ENCODE peak calls at places on chromosomes 6 and 20, in four cellular contexts. W is mucosa of descending colon; A is GM13977; N is CD8-positive, alpha-beta T cell. Z is an unnamed sample.

GRCh38 chr6:33176906-33177305 is 15.4 kb downstream of the COL11A2 start:
- DNase-seq in N (no peak), W (no peak), A (no peak), Z (no peak)

GRCh38 chr20:20864346-20865096 is 152.1 kb upstream of the RALGAPA2 start:
- DNase-seq in N (no peak), A (no peak), W (no peak), Z (no peak)

GRCh38 chr6:134502614-134503541 is 185.0 kb upstream of the SGK1 start:
- DNase-seq in W (peak; percentile 84), A (no peak), N (no peak), Z (no peak)

GRCh38 chr6:15207923-15208322 is 37.9 kb upstream of the JARID2 start:
- DNase-seq in A (no peak), N (no peak), W (no peak), Z (no peak)

GRCh38 chr20:57473246-57474042 is 51.5 kb downstream of the CTCFL start:
- DNase-seq in N (peak; percentile 18), W (no peak), A (peak; percentile 77), Z (peak; percentile 76)

GRCh38 chr6:15960740-15961629 is 167.9 kb upstream of the MYLIP start:
- DNase-seq in A (no peak), W (no peak), N (no peak), Z (no peak)

GRCh38 chr6:11217360-11218076 is 14.9 kb downstream of the NEDD9 start:
- DNase-seq in W (no peak), N (no peak), A (no peak), Z (no peak)

GRCh38 chr6:32852844-32853540 is 512 bp downstream of the TAP1 start:
- DNase-seq in N (peak; percentile 62), W (peak; percentile 69), A (peak; percentile 72), Z (no peak)

GRCh38 chr6:90860822-90861601 is 274.1 kb upstream of the MAP3K7 start:
- DNase-seq in A (no peak), N (no peak), W (no peak), Z (no peak)

GRCh38 chr6:157264701-157265100 is 58.6 kb downstream of the TMEM242 start:
- DNase-seq in W (peak; percentile 26), N (no peak), A (no peak), Z (no peak)

GRCh38 chr6:28895131-28895812 is 28.5 kb downstream of the TRIM27 start:
- DNase-seq in A (peak; percentile 89), W (peak; percentile 91), N (peak; percentile 88), Z (peak; percentile 89)

GRCh38 chr6:35312076-35312762 is 14.6 kb downstream of the DEF6 start:
- DNase-seq in A (no peak), W (no peak), N (no peak), Z (no peak)

GRCh38 chr6:151372164-151372563 is 19.2 kb downstream of the ZBTB2 start:
- DNase-seq in A (no peak), N (no peak), W (no peak), Z (no peak)

GRCh38 chr6:148888853-148889252 is 142.0 kb downstream of the UST start:
- DNase-seq in A (no peak), W (no peak), N (no peak), Z (no peak)

GRCh38 chr6:150142657-150143501 is at the start of gene PPP1R14C:
- DNase-seq in N (no peak), A (peak; percentile 42), W (peak; percentile 80), Z (no peak)

GRCh38 chr20:461254-462198 is 807 bp downstream of the TBC1D20 start:
- DNase-seq in N (peak; percentile 47), A (peak; percentile 74), W (peak; percentile 77), Z (peak; percentile 49)

GRCh38 chr6:109441069-109441816 is 719 bp downstream of the SMPD2 start:
- DNase-seq in N (peak; percentile 51), A (peak; percentile 51), W (peak; percentile 74), Z (no peak)

GRCh38 chr20:1001981-1002681 is at the start of gene RSPO4:
- DNase-seq in W (no peak), A (no peak), N (no peak), Z (no peak)

GRCh38 chr6:57173056-57173885 is 1.1 kb downstream of the BAG2 start:
- DNase-seq in N (peak; percentile 18), W (no peak), A (peak; percentile 46), Z (no peak)

GRCh38 chr6:17820055-17820454 is 113.3 kb upstream of the NUP153 start:
- DNase-seq in N (no peak), A (no peak), W (no peak), Z (no peak)

GRCh38 chr6:46444772-46445454 is 46.3 kb downstream of the RCAN2 start:
- DNase-seq in W (no peak), N (no peak), A (no peak), Z (no peak)

GRCh38 chr6:108781419-108782110 is 66.7 kb upstream of the ARMC2 start:
- DNase-seq in N (peak; percentile 8), A (no peak), W (no peak), Z (no peak)

GRCh38 chr6:116553451-116553850 is at the start of gene CALHM4:
- DNase-seq in N (no peak), W (no peak), A (no peak), Z (no peak)

DNA sequence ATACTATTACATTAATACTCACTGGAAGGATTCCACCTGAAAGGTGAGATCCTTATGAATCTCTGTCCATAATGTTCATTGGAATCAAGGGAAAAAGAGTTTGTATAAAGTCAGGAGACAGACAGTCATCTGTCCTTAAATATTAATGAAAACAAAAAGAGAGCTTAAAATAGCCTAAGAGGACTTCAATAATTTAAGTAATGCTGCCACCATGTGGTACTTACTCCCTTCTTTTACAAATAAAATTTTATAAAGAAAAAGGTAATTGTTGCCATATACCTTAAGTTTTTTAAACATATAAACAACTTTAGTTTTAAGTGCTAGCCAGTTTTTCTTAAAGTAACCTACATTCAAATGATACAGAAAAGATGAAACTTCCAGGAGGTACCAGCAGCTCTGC is 5.1 kb downstream of the BLOC1S5 start:
- DNase-seq in W (no peak), N (no peak), A (peak; percentile 27), Z (no peak)
- TF ChIP-seq CTCF in W (no peak), N (peak; percentile 25), A (peak; percentile 19), Z (peak; percentile 35)

GRCh38 chr6:41801380-41801779 is 13.9 kb downstream of the TOMM6 start:
- DNase-seq in W (no peak), N (no peak), A (no peak), Z (no peak)
- TF ChIP-seq CTCF in W (no peak), N (no peak), A (peak; percentile 48), Z (peak; percentile 21)

DNA sequence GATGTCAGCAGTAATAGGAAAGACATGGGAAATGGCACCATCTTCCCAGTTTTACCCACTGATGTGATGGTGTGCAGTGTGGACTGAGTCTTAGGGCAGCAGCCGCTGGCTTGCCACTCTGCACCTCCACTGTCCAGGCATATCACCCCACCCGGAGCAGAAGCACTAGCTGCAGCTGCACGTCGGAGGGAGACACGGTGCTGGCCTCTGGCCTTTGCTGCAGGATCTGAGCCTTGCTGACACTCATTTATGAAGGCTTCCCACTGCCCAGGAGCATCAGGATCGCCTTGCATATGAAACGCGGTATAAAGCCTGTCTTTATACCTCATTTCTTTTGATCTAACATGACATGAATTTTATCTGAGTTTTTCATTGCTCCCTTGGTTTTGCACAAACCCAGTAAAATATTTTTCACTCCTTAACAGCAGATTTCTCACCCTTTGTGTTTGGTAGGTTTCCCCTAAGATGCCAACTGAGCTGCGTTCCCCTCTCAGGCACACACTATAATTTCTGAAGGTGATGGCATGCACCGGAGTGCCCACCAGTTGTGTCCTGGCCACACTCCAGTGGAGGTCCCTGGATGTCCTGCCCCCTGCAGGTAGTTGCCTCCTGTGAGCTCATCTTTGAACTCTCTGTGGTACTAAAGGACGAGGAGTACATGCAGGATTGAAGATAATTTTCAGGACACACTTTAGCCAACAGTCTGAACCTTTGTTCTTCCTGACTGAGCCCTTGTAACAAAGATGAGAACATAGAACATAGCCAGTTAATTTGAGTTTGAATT is 8.9 kb upstream of the EXOC2 start:
- DNase-seq in W (no peak), N (no peak), A (no peak), Z (no peak)
- TF ChIP-seq CTCF in W (no peak), N (no peak), A (no peak), Z (no peak)

GRCh38 chr6:70292144-70292543 is 10.7 kb downstream of the COL9A1 start:
- DNase-seq in A (no peak), N (no peak), W (no peak), Z (no peak)

DNA sequence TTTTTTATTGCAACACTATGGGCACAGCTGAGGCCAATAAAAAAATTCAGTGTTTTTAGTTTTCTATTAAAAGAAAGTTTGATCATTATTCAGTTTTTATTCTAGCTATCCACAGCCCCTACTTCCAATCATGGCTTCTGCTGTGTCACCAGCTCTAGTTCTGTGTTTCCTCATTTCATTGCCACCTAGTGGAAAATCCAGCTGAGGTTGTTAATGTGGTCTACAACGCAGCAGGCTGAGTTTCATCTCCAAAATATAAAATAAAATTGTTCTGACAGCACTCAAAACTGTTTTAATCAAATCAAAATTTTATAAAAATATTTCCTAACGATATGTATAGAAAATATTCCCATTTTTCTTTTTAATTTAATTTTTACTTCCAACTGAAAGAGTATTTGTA is 13.6 kb downstream of the COL9A1 start:
- DNase-seq in A (no peak), N (no peak), W (no peak), Z (no peak)
- TF ChIP-seq CTCF in A (no peak), N (no peak), W (no peak), Z (no peak)

GRCh38 chr6:2611092-2611491 is 139.6 kb downstream of the MYLK4 start:
- DNase-seq in N (no peak), A (no peak), W (no peak), Z (no peak)
- TF ChIP-seq CTCF in N (no peak), A (no peak), W (no peak), Z (no peak)

Z was measured in CD14-positive monocyte.